ENCODE peak calls at places on chromosomes 3 and 15, in five cellular contexts. H is psoas muscle; A is OCI-LY7; E is SJSA1; W is activated gamma-delta T cell treated with anti-CD3 and anti-CD28 coated beads, Interleukin-2, amount 50 U/mL, for 16 hours. R is an unnamed sample.

GRCh38 chr15:87878161-87878560 is 378.4 kb downstream of the NTRK3 start:
- DNase-seq in H (no peak), A (no peak), E (no peak), W (no peak), R (no peak)

GRCh38 chr15:65066635-65067333 is 1.0 kb downstream of the RASL12 start:
- DNase-seq in H (no peak), A (no peak), E (peak), W (no peak), R (peak)

GRCh38 chr3:30908466-30909037 is 14.1 kb upstream of the GADL1 start:
- DNase-seq in H (no peak), A (no peak), E (no peak), W (no peak), R (no peak)

GRCh38 chr3:152270944-152271343 is 2.2 kb downstream of the MBNL1 start:
- DNase-seq in H (no peak), A (no peak), E (no peak), W (no peak), R (no peak)

GRCh38 chr15:52491460-52491859 is 37.2 kb downstream of the MYO5A start:
- DNase-seq in H (no peak), A (no peak), E (no peak), W (no peak), R (no peak)

GRCh38 chr15:36579792-36580431 is 486 bp downstream of the CDIN1 start:
- DNase-seq in H (no peak), A (peak), E (no peak), W (peak), R (no peak)

GRCh38 chr3:9158865-9159630 is 90.4 kb downstream of the SRGAP3 start:
- DNase-seq in H (no peak), A (no peak), E (no peak), W (no peak), R (no peak)

GRCh38 chr3:185056908-185057307 is 96.0 kb downstream of the C3orf70 start:
- DNase-seq in H (no peak), A (no peak), E (no peak), W (no peak), R (no peak)

GRCh38 chr3:194404365-194405140 is 5.5 kb upstream of the GP5 start:
- DNase-seq in H (no peak), A (peak), E (no peak), W (no peak), R (no peak)

GRCh38 chr3:85838921-85839320 is 880.1 kb downstream of the CADM2 start:
- DNase-seq in H (no peak), A (no peak), E (no peak), W (no peak), R (no peak)

GRCh38 chr3:141242035-141242721 is 10.6 kb downstream of the PXYLP1 start:
- DNase-seq in H (no peak), A (no peak), E (no peak), W (no peak), R (peak)

GRCh38 chr3:177948716-177949422 is 587.4 kb upstream of the KCNMB2 start:
- DNase-seq in H (no peak), A (no peak), E (no peak), W (no peak), R (no peak)

GRCh38 chr15:52338891-52339290 is 43.3 kb upstream of the MYO5C start:
- DNase-seq in H (no peak), A (no peak), E (no peak), W (no peak), R (no peak)

GRCh38 chr15:88700716-88701115 is 61.9 kb downstream of the ISG20 start:
- DNase-seq in H (no peak), A (no peak), E (no peak), W (no peak), R (no peak)

GRCh38 chr15:63218114-63218808 is 28.9 kb downstream of the RAB8B start:
- DNase-seq in H (no peak), A (no peak), E (no peak), W (no peak), R (no peak)

GRCh38 chr3:59335338-59335737 is 285.5 kb upstream of the CFAP20DC start:
- DNase-seq in H (no peak), A (no peak), E (no peak), W (no peak), R (no peak)

GRCh38 chr3:171374661-171375285 is 85.4 kb downstream of the TNIK start:
- DNase-seq in H (no peak), A (no peak), E (no peak), W (no peak), R (no peak)

GRCh38 chr15:100869151-100869999 is 10.3 kb upstream of the ALDH1A3 start:
- DNase-seq in H (no peak), A (peak), E (no peak), W (no peak), R (no peak)

GRCh38 chr3:100796556-100796955 is 87.3 kb downstream of the TFG start:
- DNase-seq in H (no peak), A (peak), E (no peak), W (no peak), R (no peak)

GRCh38 chr15:25088261-25088790 is 133.5 kb downstream of the SNRPN start:
- DNase-seq in H (no peak), A (no peak), E (peak), W (no peak), R (no peak)

GRCh38 chr3:45214061-45214680 is 11.9 kb downstream of the TMEM158 start:
- DNase-seq in H (no peak), A (no peak), E (no peak), W (no peak), R (no peak)

GRCh38 chr3:69352305-69353087 is 33.4 kb downstream of the FRMD4B start:
- DNase-seq in H (no peak), A (no peak), E (no peak), W (no peak), R (no peak)

GRCh38 chr3:1082024-1082633 is 10.7 kb upstream of the CNTN6 start:
- DNase-seq in H (no peak), A (peak), E (no peak), W (no peak), R (no peak)

GRCh38 chr3:101849714-101850326 is 506 bp downstream of the NFKBIZ start:
- DNase-seq in H (peak), A (peak), E (no peak), W (peak), R (no peak)

GRCh38 chr3:128152419-128153155 is 694 bp upstream of the EEFSEC start:
- DNase-seq in H (no peak), A (peak), E (no peak), W (no peak), R (no peak)

GRCh38 chr3:196518999-196519737 is 4.0 kb upstream of the SMCO1 start:
- DNase-seq in H (peak), A (peak), E (peak), W (peak), R (peak)

GRCh38 chr15:100337422-100338044 is 4.2 kb downstream of the ADAMTS17 start:
- DNase-seq in H (no peak), A (no peak), E (no peak), W (no peak), R (no peak)

GRCh38 chr15:33204087-33204486 is 9.6 kb upstream of the FMN1 start:
- DNase-seq in H (no peak), A (no peak), E (no peak), W (no peak), R (no peak)

GRCh38 chr3:19717736-19718135 is 216.3 kb downstream of the EFHB start:
- DNase-seq in H (no peak), A (no peak), E (no peak), W (no peak), R (no peak)

GRCh38 chr3:95508124-95508523 is 1306.3 kb upstream of the EPHA6 start:
- DNase-seq in H (no peak), A (no peak), E (no peak), W (no peak), R (no peak)

GRCh38 chr3:124492824-124493223 is 237.4 kb upstream of the UMPS start:
- DNase-seq in H (no peak), A (peak), E (no peak), W (no peak), R (no peak)

GRCh38 chr3:11610044-11610671 is 33.6 kb downstream of the VGLL4 start:
- DNase-seq in H (peak), A (no peak), E (peak), W (no peak), R (no peak)

GRCh38 chr15:51621917-51622268 is 678 bp downstream of the DMXL2 start:
- DNase-seq in H (peak), A (peak), E (peak), W (peak), R (no peak)